ENCODE peak calls at places on chromosomes 11 and 22, in five cellular contexts. One of them, this sample, is unnamed.

GRCh38 chr11:96267490-96268010 is 75.4 kb downstream of the MAML2 start:
- DNase-seq in fibroblast of lung: no peak
- DNase-seq in GM23248: no peak
- DNase-seq in PC-3: no peak
- DNase-seq in mammary epithelial cell: no peak
- DNase-seq in this sample: no peak

GRCh38 chr11:7892751-7893356 is 38.2 kb downstream of the OR10A6 start:
- DNase-seq in mammary epithelial cell: peak; percentile 49
- DNase-seq in PC-3: peak; percentile 81
- DNase-seq in GM23248: peak; percentile 79
- DNase-seq in fibroblast of lung: peak; percentile 52
- DNase-seq in this sample: no peak

GRCh38 chr11:30016588-30017363 is at the start of gene KCNA4:
- DNase-seq in GM23248: peak; percentile 38
- DNase-seq in mammary epithelial cell: no peak
- DNase-seq in fibroblast of lung: peak; percentile 1
- DNase-seq in PC-3: no peak
- DNase-seq in this sample: no peak

GRCh38 chr11:101034076-101034475 is 95.5 kb downstream of the PGR start:
- DNase-seq in mammary epithelial cell: no peak
- DNase-seq in fibroblast of lung: peak; percentile 1
- DNase-seq in PC-3: no peak
- DNase-seq in GM23248: no peak
- DNase-seq in this sample: no peak

GRCh38 chr11:26418391-26418790 is 86.5 kb downstream of the ANO3 start:
- DNase-seq in PC-3: no peak
- DNase-seq in fibroblast of lung: no peak
- DNase-seq in GM23248: peak; percentile 4
- DNase-seq in mammary epithelial cell: no peak
- DNase-seq in this sample: no peak

GRCh38 chr11:5577101-5577500 is 3.6 kb upstream of the OR52B6 start:
- DNase-seq in fibroblast of lung: no peak
- DNase-seq in mammary epithelial cell: no peak
- DNase-seq in GM23248: no peak
- DNase-seq in PC-3: no peak
- DNase-seq in this sample: no peak

GRCh38 chr22:39150848-39151215 is 1.6 kb downstream of the CBX7 start:
- DNase-seq in PC-3: peak; percentile 22
- DNase-seq in fibroblast of lung: no peak
- DNase-seq in GM23248: peak; percentile 26
- DNase-seq in mammary epithelial cell: no peak
- DNase-seq in this sample: peak; percentile 49

GRCh38 chr11:94876645-94877445 is 96.5 kb downstream of the CWC15 start:
- DNase-seq in fibroblast of lung: peak; percentile 97
- DNase-seq in GM23248: peak; percentile 98
- DNase-seq in mammary epithelial cell: peak; percentile 75
- DNase-seq in PC-3: peak; percentile 84
- DNase-seq in this sample: peak; percentile 97

GRCh38 chr11:121446752-121447156 is 5.4 kb upstream of the SORL1 start:
- DNase-seq in PC-3: peak; percentile 41
- DNase-seq in mammary epithelial cell: no peak
- DNase-seq in GM23248: peak; percentile 28
- DNase-seq in fibroblast of lung: peak; percentile 14
- DNase-seq in this sample: no peak

GRCh38 chr22:40043086-40043485 is 48.3 kb downstream of the FAM83F start:
- DNase-seq in fibroblast of lung: no peak
- DNase-seq in GM23248: peak; percentile 81
- DNase-seq in PC-3: peak; percentile 23
- DNase-seq in mammary epithelial cell: peak; percentile 41
- DNase-seq in this sample: peak; percentile 42

GRCh38 chr22:42294034-42294985 is 23.9 kb upstream of the TCF20 start:
- DNase-seq in GM23248: peak; percentile 60
- DNase-seq in PC-3: peak; percentile 23
- DNase-seq in mammary epithelial cell: peak; percentile 42
- DNase-seq in fibroblast of lung: peak; percentile 36
- DNase-seq in this sample: peak; percentile 99

GRCh38 chr22:20524004-20524481 is 16.6 kb downstream of the MED15 start:
- DNase-seq in mammary epithelial cell: peak; percentile 65
- DNase-seq in PC-3: peak; percentile 19
- DNase-seq in fibroblast of lung: peak; percentile 35
- DNase-seq in GM23248: no peak
- DNase-seq in this sample: no peak

GRCh38 chr11:47144541-47144940 is 32.1 kb downstream of the ARFGAP2 start:
- DNase-seq in GM23248: no peak
- DNase-seq in PC-3: no peak
- DNase-seq in mammary epithelial cell: no peak
- DNase-seq in fibroblast of lung: no peak
- DNase-seq in this sample: no peak

GRCh38 chr11:12272821-12273617 is 104.4 kb upstream of the PARVA start:
- DNase-seq in PC-3: peak; percentile 31
- DNase-seq in mammary epithelial cell: no peak
- DNase-seq in GM23248: peak; percentile 64
- DNase-seq in fibroblast of lung: peak; percentile 81
- DNase-seq in this sample: peak; percentile 73

GRCh38 chr11:126861796-126862195 is 138.8 kb downstream of the KIRREL3 start:
- DNase-seq in GM23248: no peak
- DNase-seq in PC-3: no peak
- DNase-seq in fibroblast of lung: no peak
- DNase-seq in mammary epithelial cell: no peak
- DNase-seq in this sample: no peak

GRCh38 chr22:47022475-47022874 is 260.0 kb downstream of the TBC1D22A start:
- DNase-seq in GM23248: no peak
- DNase-seq in mammary epithelial cell: no peak
- DNase-seq in fibroblast of lung: no peak
- DNase-seq in PC-3: no peak
- DNase-seq in this sample: peak; percentile 32

GRCh38 chr11:73259406-73260126 is 12.6 kb upstream of the P2RY6 start:
- DNase-seq in PC-3: no peak
- DNase-seq in mammary epithelial cell: no peak
- DNase-seq in GM23248: no peak
- DNase-seq in fibroblast of lung: no peak
- DNase-seq in this sample: no peak

GRCh38 chr11:18236664-18237356 is at the start of gene SAA4:
- DNase-seq in fibroblast of lung: no peak
- DNase-seq in GM23248: no peak
- DNase-seq in mammary epithelial cell: no peak
- DNase-seq in PC-3: peak; percentile 28
- DNase-seq in this sample: no peak

GRCh38 chr11:74686792-74687191 is 44.4 kb downstream of the CHRDL2 start:
- DNase-seq in mammary epithelial cell: peak; percentile 53
- DNase-seq in PC-3: peak; percentile 42
- DNase-seq in fibroblast of lung: peak; percentile 72
- DNase-seq in GM23248: peak; percentile 95
- DNase-seq in this sample: peak; percentile 96

GRCh38 chr11:100638648-100639047 is 48.4 kb upstream of the ARHGAP42 start:
- DNase-seq in GM23248: no peak
- DNase-seq in fibroblast of lung: no peak
- DNase-seq in PC-3: no peak
- DNase-seq in mammary epithelial cell: no peak
- DNase-seq in this sample: peak; percentile 57

GRCh38 chr11:85569525-85569924 is 57.6 kb downstream of the DLG2 start:
- DNase-seq in PC-3: no peak
- DNase-seq in GM23248: no peak
- DNase-seq in fibroblast of lung: no peak
- DNase-seq in mammary epithelial cell: no peak
- DNase-seq in this sample: no peak

GRCh38 chr22:45166935-45167334 is 3.2 kb downstream of the NUP50 start:
- DNase-seq in PC-3: no peak
- DNase-seq in GM23248: no peak
- DNase-seq in mammary epithelial cell: no peak
- DNase-seq in fibroblast of lung: no peak
- DNase-seq in this sample: no peak

GRCh38 chr22:45171830-45172229 is 8.1 kb downstream of the NUP50 start:
- DNase-seq in fibroblast of lung: no peak
- DNase-seq in PC-3: no peak
- DNase-seq in mammary epithelial cell: no peak
- DNase-seq in GM23248: no peak
- DNase-seq in this sample: no peak

GRCh38 chr22:45172872-45173585 is 9.3 kb downstream of the NUP50 start:
- DNase-seq in mammary epithelial cell: no peak
- DNase-seq in PC-3: no peak
- DNase-seq in GM23248: no peak
- DNase-seq in fibroblast of lung: no peak
- DNase-seq in this sample: no peak

GRCh38 chr22:45164217-45165123 is 745 bp downstream of the NUP50 start:
- DNase-seq in fibroblast of lung: peak; percentile 33
- DNase-seq in GM23248: peak; percentile 52
- DNase-seq in mammary epithelial cell: peak; percentile 23
- DNase-seq in PC-3: no peak
- DNase-seq in this sample: peak; percentile 80

DNA sequence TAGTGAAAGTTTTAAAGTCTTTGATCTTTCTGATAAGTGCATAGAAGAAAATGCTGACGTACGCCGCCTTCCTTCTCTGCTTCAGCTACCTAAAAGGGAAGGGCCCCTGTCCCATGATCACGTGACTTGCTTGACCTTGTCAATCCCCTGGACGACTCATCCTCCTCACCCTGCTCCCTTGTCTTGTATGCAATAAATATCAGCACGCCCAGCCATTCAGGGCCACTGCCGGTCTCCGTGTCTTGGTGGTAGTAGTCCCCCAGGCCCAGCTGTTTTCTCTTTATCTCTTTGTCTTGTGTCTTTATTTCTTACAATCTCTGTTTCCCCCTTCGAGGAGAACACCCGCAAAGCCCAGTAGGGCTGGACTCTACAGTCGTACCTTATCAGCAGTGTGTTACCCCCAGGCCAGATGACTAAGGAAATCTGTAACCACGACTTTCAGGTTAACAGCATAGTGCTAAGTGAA is 6.3 kb downstream of the NUP50 start:
- DNase-seq in mammary epithelial cell: peak; percentile 13
- DNase-seq in fibroblast of lung: peak; percentile 46
- DNase-seq in PC-3: peak; percentile 12
- DNase-seq in GM23248: no peak
- DNase-seq in this sample: no peak
- H3K27ac ChIP-seq in mammary epithelial cell: no peak overlapping the region
- H3K27ac ChIP-seq in fibroblast of lung: no peak overlapping the region
- H3K27ac ChIP-seq in PC-3: no peak overlapping the region
- H3K27ac ChIP-seq in GM23248: no peak overlapping the region
- H3K27ac ChIP-seq in this sample: no peak overlapping the region

GRCh38 chr11:67517784-67518552 is 5.3 kb downstream of the CABP2 start:
- DNase-seq in GM23248: no peak
- DNase-seq in mammary epithelial cell: no peak
- DNase-seq in PC-3: no peak
- DNase-seq in fibroblast of lung: no peak
- DNase-seq in this sample: no peak
- H2AFZ ChIP-seq in GM23248: no peak overlapping the region
- H2AFZ ChIP-seq in mammary epithelial cell: no peak overlapping the region
- H2AFZ ChIP-seq in PC-3: no peak overlapping the region
- H2AFZ ChIP-seq in fibroblast of lung: no peak overlapping the region
- H2AFZ ChIP-seq in this sample: no peak overlapping the region

GRCh38 chr22:17746916-17747315 is 27.4 kb downstream of the BID start:
- DNase-seq in fibroblast of lung: no peak
- DNase-seq in mammary epithelial cell: no peak
- DNase-seq in PC-3: no peak
- DNase-seq in GM23248: no peak
- DNase-seq in this sample: peak; percentile 75
- H3K27ac ChIP-seq in fibroblast of lung: no peak overlapping the region
- H3K27ac ChIP-seq in mammary epithelial cell: no peak overlapping the region
- H3K27ac ChIP-seq in PC-3: no peak overlapping the region
- H3K27ac ChIP-seq in GM23248: no peak overlapping the region
- H3K27ac ChIP-seq in this sample: no peak overlapping the region

GRCh38 chr11:76448506-76448905 is 3.7 kb downstream of the EMSY start:
- DNase-seq in mammary epithelial cell: no peak
- DNase-seq in PC-3: no peak
- DNase-seq in fibroblast of lung: no peak
- DNase-seq in GM23248: no peak
- DNase-seq in this sample: no peak

GRCh38 chr11:76444384-76445121 is at the start of gene EMSY:
- DNase-seq in mammary epithelial cell: peak; percentile 99
- DNase-seq in PC-3: peak; percentile 99
- DNase-seq in fibroblast of lung: peak; percentile 100
- DNase-seq in GM23248: peak; percentile 100
- DNase-seq in this sample: peak; percentile 97

GRCh38 chr11:76443254-76443935 is 1.4 kb upstream of the EMSY start:
- DNase-seq in PC-3: peak; percentile 29
- DNase-seq in mammary epithelial cell: peak; percentile 19
- DNase-seq in GM23248: peak; percentile 63
- DNase-seq in fibroblast of lung: peak; percentile 42
- DNase-seq in this sample: peak; percentile 78

GRCh38 chr11:76444065-76444383 is 794 bp upstream of the EMSY start:
- DNase-seq in fibroblast of lung: no peak
- DNase-seq in GM23248: no peak
- DNase-seq in mammary epithelial cell: no peak
- DNase-seq in PC-3: no peak
- DNase-seq in this sample: no peak

DNA sequence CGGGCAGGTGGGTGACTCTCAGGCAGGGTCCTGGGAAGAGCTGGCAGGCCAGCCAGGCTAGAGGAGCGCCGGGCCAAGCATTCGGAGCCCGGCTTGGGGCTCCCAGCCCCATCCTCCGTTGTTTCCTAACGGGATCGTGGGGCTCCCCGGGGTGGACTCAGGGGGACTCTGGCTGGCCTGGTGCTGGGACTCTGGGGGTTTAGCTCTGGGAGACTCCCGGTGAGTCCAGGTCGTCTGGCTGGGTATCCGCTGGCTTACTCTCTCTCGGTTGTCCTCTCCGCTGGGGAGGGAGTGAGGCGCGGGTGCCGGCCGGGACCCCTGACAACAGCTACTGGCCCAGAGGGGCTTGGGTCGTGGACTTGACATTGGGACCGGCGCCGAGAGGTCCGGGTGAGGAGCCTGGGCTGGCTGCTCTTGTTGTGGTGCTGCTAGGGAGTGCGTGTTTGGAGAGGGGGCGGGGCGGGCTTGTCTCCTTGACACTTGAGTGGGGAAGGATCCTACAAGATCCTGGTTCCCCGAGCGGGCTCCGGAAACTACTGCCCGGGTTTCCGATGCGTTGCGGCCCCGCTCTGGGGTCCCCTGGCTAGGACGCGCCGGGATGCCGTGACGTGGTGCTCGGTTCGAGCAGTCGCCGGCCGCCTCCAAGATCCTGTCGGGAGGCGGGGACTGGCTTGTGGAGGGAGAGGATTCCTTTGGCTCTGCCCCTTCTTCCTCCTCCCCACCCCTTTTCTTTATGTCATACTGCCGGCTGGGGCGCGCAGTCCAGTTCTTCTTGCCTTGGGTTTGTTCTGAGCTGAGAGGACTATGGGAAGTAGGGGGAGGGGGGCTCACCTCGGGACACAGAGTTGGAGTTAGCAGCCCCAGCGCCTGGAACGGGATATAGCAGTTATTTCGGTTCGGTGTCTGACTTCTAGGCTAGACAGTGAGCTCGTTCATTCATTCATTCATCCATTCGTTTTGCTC is 585 bp downstream of the EMSY start:
- DNase-seq in fibroblast of lung: peak; percentile 93
- DNase-seq in mammary epithelial cell: peak; percentile 89
- DNase-seq in GM23248: peak; percentile 95
- DNase-seq in PC-3: peak; percentile 91
- DNase-seq in this sample: peak; percentile 86
- H2AFZ ChIP-seq in fibroblast of lung: peak overlapping the region; percentile 58
- H2AFZ ChIP-seq in mammary epithelial cell: peak overlapping the region; percentile 97
- H2AFZ ChIP-seq in GM23248: peak overlapping the region; percentile 91
- H2AFZ ChIP-seq in PC-3: peak overlapping the region; percentile 90
- H2AFZ ChIP-seq in this sample: peak overlapping the region; percentile 98

DNA sequence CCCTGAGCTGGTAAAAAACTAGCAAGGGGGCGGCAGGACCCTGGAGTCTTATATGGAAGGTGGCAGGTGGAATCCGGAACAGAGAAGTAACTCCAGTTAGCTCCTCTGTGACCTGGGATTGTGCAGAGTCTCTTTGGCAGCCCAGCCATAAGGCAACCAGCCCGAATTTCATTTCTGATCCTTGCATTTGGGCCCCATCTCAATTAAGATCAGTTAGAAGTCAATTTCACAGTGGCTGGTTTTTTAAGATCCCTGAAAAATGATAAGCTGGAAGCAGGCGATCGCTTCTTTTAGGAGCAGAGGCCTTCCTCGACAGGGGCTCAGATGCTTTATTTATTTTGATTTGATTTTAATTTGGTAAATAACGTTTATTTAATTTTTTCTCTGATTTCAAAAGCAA is 199.0 kb downstream of the TENM4 start:
- DNase-seq in mammary epithelial cell: no peak
- DNase-seq in PC-3: no peak
- DNase-seq in GM23248: no peak
- DNase-seq in fibroblast of lung: no peak
- DNase-seq in this sample: no peak
- H3K27ac ChIP-seq in mammary epithelial cell: no peak overlapping the region
- H3K27ac ChIP-seq in PC-3: no peak overlapping the region
- H3K27ac ChIP-seq in GM23248: no peak overlapping the region
- H3K27ac ChIP-seq in fibroblast of lung: no peak overlapping the region
- H3K27ac ChIP-seq in this sample: no peak overlapping the region

This sample was measured in osteoblast.